ENCODE peak calls at places on chromosomes 2 and 18, in five cellular contexts. F, A, R, I and J are unnamed samples. For H3K27me3, the result is how much of the 10 kb centered on the place peaks cover.

GRCh38 chr2:151947524-151948165 is 119.4 kb upstream of the ARL5A start:
- DNase-seq in R (no peak), A (no peak), I (no peak), F (no peak), J (peak)

GRCh38 chr18:47334966-47335365 is 83.5 kb upstream of the SKOR2 start:
- DNase-seq in F (no peak), A (no peak), R (no peak), I (no peak), J (no peak)

GRCh38 chr2:8539743-8540551 is 141.9 kb upstream of the ID2 start:
- DNase-seq in A (peak), R (peak), F (peak), I (no peak), J (peak)

GRCh38 chr18:54357082-54357659 is 487 bp downstream of the STARD6 start:
- DNase-seq in R (peak), I (no peak), F (no peak), A (no peak), J (no peak)

GRCh38 chr18:44632469-44633145 is 48.1 kb upstream of the SETBP1 start:
- DNase-seq in I (no peak), F (no peak), R (no peak), A (no peak), J (no peak)

GRCh38 chr2:169361706-169362345 is 508 bp downstream of the LRP2 start:
- DNase-seq in I (peak), R (no peak), A (no peak), F (peak), J (no peak)

GRCh38 chr2:25316101-25316500 is 25.6 kb downstream of the DNMT3A start:
- DNase-seq in I (no peak), F (peak), A (no peak), R (no peak), J (no peak)

GRCh38 chr18:30359521-30359920 is 683.0 kb downstream of the DSC3 start:
- DNase-seq in I (peak), R (no peak), F (no peak), A (no peak), J (no peak)

GRCh38 chr18:76252880-76253279 is 242.2 kb downstream of the ZNF516 start:
- DNase-seq in F (no peak), A (no peak), I (peak), R (no peak), J (no peak)

GRCh38 chr18:48847807-48848486 is 102.8 kb downstream of the SMAD7 start:
- DNase-seq in A (no peak), F (peak), R (no peak), I (no peak), J (no peak)

GRCh38 chr2:172395503-172395902 is 31.9 kb upstream of the ITGA6 start:
- DNase-seq in A (no peak), I (peak), F (no peak), R (no peak), J (no peak)

GRCh38 chr18:35971661-35972196 is 750 bp upstream of the RMP24 start:
- DNase-seq in R (no peak), F (no peak), I (no peak), A (no peak), J (no peak)

GRCh38 chr2:224523626-224524577 is 61.3 kb downstream of the CUL3 start:
- DNase-seq in I (no peak), A (no peak), R (no peak), F (no peak), J (no peak)

GRCh38 chr2:75561566-75562512 is 1.1 kb upstream of the EVA1A start:
- DNase-seq in I (no peak), R (no peak), F (no peak), A (no peak), J (no peak)

GRCh38 chr2:188495990-188496431 is 204.3 kb downstream of the GULP1 start:
- DNase-seq in R (no peak), A (no peak), F (no peak), I (peak), J (no peak)

GRCh38 chr2:213316001-213316735 is 31.9 kb downstream of the SPAG16 start:
- DNase-seq in R (no peak), A (peak), I (no peak), F (no peak), J (no peak)

GRCh38 chr18:36458306-36458705 is 160.8 kb downstream of the FHOD3 start:
- DNase-seq in A (no peak), R (no peak), I (no peak), F (no peak), J (no peak)

GRCh38 chr18:332007-332406 is 64.2 kb upstream of the THOC1 start:
- DNase-seq in R (no peak), A (no peak), I (no peak), F (no peak), J (peak)

GRCh38 chr2:219282375-219282774 is 3.2 kb downstream of the DNAJB2 start:
- DNase-seq in F (no peak), I (no peak), R (no peak), A (no peak), J (no peak)

GRCh38 chr2:39762448-39762847 is 16.6 kb downstream of the THUMPD2 start:
- DNase-seq in I (no peak), F (no peak), R (no peak), A (no peak), J (no peak)

GRCh38 chr18:48100712-48101165 is 170.3 kb upstream of the SMAD2 start:
- DNase-seq in A (no peak), R (peak), F (no peak), I (no peak), J (no peak)

GRCh38 chr2:212911011-212911410 is 240.4 kb downstream of the IKZF2 start:
- DNase-seq in I (no peak), R (no peak), F (no peak), A (no peak), J (no peak)

GRCh38 chr2:58428553-58429284 is 187.6 kb upstream of the FANCL start:
- DNase-seq in R (no peak), A (no peak), I (no peak), F (peak), J (peak)

GRCh38 chr2:152729844-152730243 is 11.4 kb downstream of the ARL6IP6 start:
- DNase-seq in R (no peak), I (no peak), F (no peak), A (no peak), J (no peak)

GRCh38 chr2:38407111-38407682 is 30.1 kb upstream of the ATL2 start:
- DNase-seq in I (no peak), R (peak), A (peak), F (peak), J (no peak)

GRCh38 chr18:57301573-57302230 is 50.7 kb upstream of the ST8SIA3 start:
- DNase-seq in R (no peak), A (no peak), F (no peak), I (no peak), J (no peak)

GRCh38 chr2:241273552-241273988 is 41.9 kb downstream of the HDLBP start:
- DNase-seq in I (no peak), F (no peak), A (no peak), R (no peak), J (no peak)
- H3K4me3 ChIP-seq in I (no peak), F (no peak), A (peak), R (peak), J (no peak)

GRCh38 chr18:10745971-10746370 is 220.1 kb downstream of the NAPG start:
- DNase-seq in A (no peak), F (no peak), R (no peak), I (no peak), J (no peak)
- TF ChIP-seq POLR2A in A (no peak), F (no peak), R (no peak), I (no peak), J (no peak)

DNA sequence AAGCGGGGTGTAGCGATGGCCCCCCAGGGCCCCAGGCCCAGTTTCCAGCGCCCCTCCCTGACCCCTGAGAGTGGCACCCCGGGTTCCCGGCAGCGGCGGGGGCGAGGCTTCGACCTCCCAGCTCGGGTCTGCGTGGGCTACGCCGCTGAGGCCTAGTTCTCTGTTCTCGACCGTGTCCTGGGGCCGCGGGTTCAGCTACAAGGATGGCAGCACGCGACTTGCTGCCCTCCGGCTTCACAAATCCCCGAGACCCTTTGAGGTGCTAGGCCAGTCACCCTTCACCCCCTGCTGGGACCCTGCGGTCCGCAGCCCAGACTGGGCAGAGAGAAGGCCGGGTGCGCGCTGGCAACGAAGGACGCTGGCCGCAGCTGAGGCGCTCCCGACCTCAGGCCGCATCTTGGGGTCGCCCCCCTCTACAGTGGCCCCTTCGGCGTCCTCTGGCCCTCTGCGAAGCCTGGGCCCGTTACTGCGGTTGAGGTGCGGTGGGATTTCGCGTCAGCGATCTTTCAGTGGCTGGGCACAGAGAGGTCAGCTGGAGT is 1.2 kb downstream of the OTX1 start:
- DNase-seq in F (no peak), A (no peak), R (no peak), I (no peak), J (no peak)
- H3K27me3 ChIP-seq in F (under half), A (under half), R (half or more), I (under half), J (half or more)

GRCh38 chr2:140257692-140258300 is 1477.6 kb upstream of the NXPH2 start:
- DNase-seq in F (no peak), A (no peak), I (no peak), R (no peak), J (no peak)

DNA sequence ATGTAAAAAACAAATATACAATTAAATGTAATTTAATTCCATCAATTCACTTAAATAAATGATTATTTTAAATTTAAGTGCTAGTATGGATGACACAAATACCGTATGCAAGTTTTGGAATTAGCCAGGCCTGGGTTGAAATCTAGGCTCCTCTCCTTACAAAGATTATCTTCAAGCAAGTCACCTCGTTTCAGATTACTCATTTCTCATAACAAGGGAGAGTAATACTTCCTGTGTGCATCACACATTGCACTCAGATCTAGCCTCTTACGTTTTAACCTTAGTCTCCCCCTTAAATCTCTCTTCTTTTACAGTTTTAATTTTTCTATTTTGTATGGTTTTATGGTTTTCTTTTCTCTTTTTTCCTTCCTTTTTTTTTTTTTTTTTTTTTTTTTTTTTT is 1475.9 kb upstream of the NXPH2 start:
- DNase-seq in A (no peak), F (no peak), I (no peak), R (no peak), J (no peak)
- H3K4me3 ChIP-seq in A (no peak), F (no peak), I (no peak), R (no peak), J (no peak)